ENCODE peak calls at places on chromosome 21, in seven cellular contexts. One of them, this sample, is unnamed. For H3K4me1, the result is how much of the 10 kb centered on the place peaks cover.

GRCh38 chr21:20452935-20453334 is 545.3 kb upstream of the NCAM2 start:
- DNase-seq in GM23338: no peak
- DNase-seq in psoas muscle: no peak
- DNase-seq in left ventricle myocardium inferior: no peak
- DNase-seq in HCT116: no peak
- DNase-seq in tibial nerve: no peak
- DNase-seq in mucosa of descending colon: no peak
- DNase-seq in this sample: no peak

GRCh38 chr21:16193758-16194606 is 464.2 kb downstream of the USP25 start:
- DNase-seq in psoas muscle: peak
- DNase-seq in HCT116: no peak
- DNase-seq in mucosa of descending colon: no peak
- DNase-seq in left ventricle myocardium inferior: peak
- DNase-seq in GM23338: peak
- DNase-seq in tibial nerve: peak
- DNase-seq in this sample: peak

GRCh38 chr21:27269646-27270045 is 302.8 kb upstream of the ADAMTS5 start:
- DNase-seq in tibial nerve: no peak
- DNase-seq in mucosa of descending colon: no peak
- DNase-seq in psoas muscle: no peak
- DNase-seq in GM23338: no peak
- DNase-seq in HCT116: no peak
- DNase-seq in left ventricle myocardium inferior: no peak
- DNase-seq in this sample: no peak

GRCh38 chr21:43322805-43323204 is 104.1 kb downstream of the SIK1 start:
- DNase-seq in GM23338: no peak
- DNase-seq in mucosa of descending colon: no peak
- DNase-seq in HCT116: no peak
- DNase-seq in psoas muscle: no peak
- DNase-seq in left ventricle myocardium inferior: no peak
- DNase-seq in tibial nerve: no peak
- DNase-seq in this sample: no peak

GRCh38 chr21:30168086-30168485 is 1.5 kb upstream of the CLDN17 start:
- DNase-seq in left ventricle myocardium inferior: no peak
- DNase-seq in tibial nerve: no peak
- DNase-seq in psoas muscle: no peak
- DNase-seq in HCT116: no peak
- DNase-seq in mucosa of descending colon: no peak
- DNase-seq in GM23338: no peak
- DNase-seq in this sample: no peak

GRCh38 chr21:30684506-30684905 is 34.1 kb downstream of the KRTAP21-3 start:
- DNase-seq in HCT116: no peak
- DNase-seq in psoas muscle: no peak
- DNase-seq in mucosa of descending colon: no peak
- DNase-seq in GM23338: no peak
- DNase-seq in left ventricle myocardium inferior: no peak
- DNase-seq in tibial nerve: no peak
- DNase-seq in this sample: no peak

GRCh38 chr21:25369524-25370300 is 237.6 kb downstream of the MRPL39 start:
- DNase-seq in GM23338: no peak
- DNase-seq in mucosa of descending colon: no peak
- DNase-seq in left ventricle myocardium inferior: no peak
- DNase-seq in HCT116: no peak
- DNase-seq in psoas muscle: no peak
- DNase-seq in tibial nerve: no peak
- DNase-seq in this sample: no peak

GRCh38 chr21:17976139-17976538 is 157.0 kb upstream of the C21orf91 start:
- DNase-seq in GM23338: no peak
- DNase-seq in left ventricle myocardium inferior: no peak
- DNase-seq in psoas muscle: no peak
- DNase-seq in HCT116: no peak
- DNase-seq in tibial nerve: no peak
- DNase-seq in mucosa of descending colon: no peak
- DNase-seq in this sample: no peak

GRCh38 chr21:25402134-25402957 is 204.9 kb downstream of the MRPL39 start:
- DNase-seq in HCT116: no peak
- DNase-seq in tibial nerve: no peak
- DNase-seq in psoas muscle: no peak
- DNase-seq in mucosa of descending colon: no peak
- DNase-seq in GM23338: no peak
- DNase-seq in left ventricle myocardium inferior: no peak
- DNase-seq in this sample: no peak

GRCh38 chr21:31470896-31471694 is 127.0 kb upstream of the TIAM1 start:
- DNase-seq in tibial nerve: no peak
- DNase-seq in HCT116: no peak
- DNase-seq in mucosa of descending colon: no peak
- DNase-seq in GM23338: peak
- DNase-seq in psoas muscle: no peak
- DNase-seq in left ventricle myocardium inferior: no peak
- DNase-seq in this sample: peak

GRCh38 chr21:31887596-31887920 is 14.7 kb downstream of the HUNK start:
- DNase-seq in mucosa of descending colon: no peak
- DNase-seq in HCT116: no peak
- DNase-seq in left ventricle myocardium inferior: peak
- DNase-seq in psoas muscle: peak
- DNase-seq in GM23338: no peak
- DNase-seq in tibial nerve: no peak
- DNase-seq in this sample: no peak

DNA sequence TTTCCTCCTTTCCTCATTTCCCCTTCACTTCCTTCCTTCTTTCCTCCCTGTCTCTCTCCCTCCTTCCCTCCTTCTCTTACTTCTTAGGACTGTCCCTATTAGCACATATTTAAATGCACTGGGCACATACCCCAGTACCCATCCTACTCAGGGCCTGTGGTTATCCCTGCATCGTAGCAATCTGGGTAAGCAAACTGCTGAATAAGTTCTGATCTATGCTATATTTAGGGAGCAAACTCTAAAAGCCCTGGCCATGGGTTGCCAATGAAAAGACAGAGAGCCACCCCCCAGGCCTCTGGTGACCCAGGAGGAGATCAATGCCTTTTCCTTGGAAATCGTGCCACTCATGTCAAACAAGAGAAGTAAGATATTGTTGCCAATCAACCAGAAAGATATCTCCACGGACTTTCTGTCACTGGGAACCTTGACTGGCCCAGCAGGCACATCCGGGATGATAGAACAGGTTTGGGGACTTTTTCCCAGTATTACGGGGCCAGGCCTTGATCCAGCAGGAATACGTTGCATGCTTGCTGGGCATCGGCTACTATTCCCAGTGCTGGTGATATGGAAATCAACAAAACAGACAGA is 5.4 kb downstream of the FAM3B start:
- DNase-seq in mucosa of descending colon: no peak
- DNase-seq in left ventricle myocardium inferior: no peak
- DNase-seq in HCT116: no peak
- DNase-seq in GM23338: no peak
- DNase-seq in psoas muscle: no peak
- DNase-seq in tibial nerve: no peak
- DNase-seq in this sample: no peak
- H3K4me1 ChIP-seq in mucosa of descending colon: under half
- H3K4me1 ChIP-seq in left ventricle myocardium inferior: under half
- H3K4me1 ChIP-seq in HCT116: under half
- H3K4me1 ChIP-seq in GM23338: under half
- H3K4me1 ChIP-seq in psoas muscle: under half
- H3K4me1 ChIP-seq in tibial nerve: under half
- H3K4me1 ChIP-seq in this sample: under half

DNA sequence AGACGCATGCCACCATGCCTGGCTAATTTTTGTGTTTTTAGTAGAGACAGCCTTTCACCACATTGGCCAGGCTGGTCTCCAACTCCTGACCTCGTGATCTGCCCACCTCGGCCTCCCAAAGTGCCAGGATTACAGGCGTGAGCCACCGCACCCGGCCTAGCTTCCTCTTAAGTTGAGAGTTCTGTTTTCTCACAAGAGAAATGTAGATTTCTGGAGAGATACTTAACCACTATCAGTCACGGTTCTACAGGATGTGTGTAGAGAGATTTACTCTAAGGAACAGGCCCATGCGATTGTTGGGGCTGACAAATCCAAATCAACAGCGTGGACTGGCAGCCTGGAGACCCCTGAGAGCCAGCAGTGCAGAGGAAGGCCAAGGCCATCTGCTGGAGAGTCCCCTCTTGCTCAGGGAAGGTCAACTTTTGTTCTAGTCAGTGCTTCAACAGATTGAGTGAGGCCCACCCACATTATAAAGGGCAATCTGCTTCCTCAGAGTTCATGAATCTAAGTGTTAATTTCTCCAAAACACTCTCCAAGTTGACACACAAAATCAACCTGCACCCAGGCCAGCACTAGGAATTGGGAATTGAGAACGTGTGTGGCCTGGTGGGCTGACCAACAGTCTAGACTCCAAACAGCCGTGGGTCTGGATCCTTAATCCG is 38.7 kb downstream of the CHAF1B start:
- DNase-seq in psoas muscle: no peak
- DNase-seq in tibial nerve: no peak
- DNase-seq in HCT116: no peak
- DNase-seq in mucosa of descending colon: no peak
- DNase-seq in GM23338: no peak
- DNase-seq in left ventricle myocardium inferior: no peak
- DNase-seq in this sample: no peak
- H3K4me1 ChIP-seq in psoas muscle: under half
- H3K4me1 ChIP-seq in tibial nerve: under half
- H3K4me1 ChIP-seq in HCT116: under half
- H3K4me1 ChIP-seq in mucosa of descending colon: under half
- H3K4me1 ChIP-seq in GM23338: under half
- H3K4me1 ChIP-seq in left ventricle myocardium inferior: under half
- H3K4me1 ChIP-seq in this sample: under half

GRCh38 chr21:45300786-45301520 is 13.3 kb upstream of the POFUT2 start:
- DNase-seq in psoas muscle: peak
- DNase-seq in left ventricle myocardium inferior: peak
- DNase-seq in HCT116: no peak
- DNase-seq in GM23338: no peak
- DNase-seq in mucosa of descending colon: peak
- DNase-seq in tibial nerve: no peak
- DNase-seq in this sample: peak
- H3K4me1 ChIP-seq in psoas muscle: under half
- H3K4me1 ChIP-seq in left ventricle myocardium inferior: half or more
- H3K4me1 ChIP-seq in HCT116: under half
- H3K4me1 ChIP-seq in GM23338: under half
- H3K4me1 ChIP-seq in mucosa of descending colon: under half
- H3K4me1 ChIP-seq in tibial nerve: under half
- H3K4me1 ChIP-seq in this sample: under half

DNA sequence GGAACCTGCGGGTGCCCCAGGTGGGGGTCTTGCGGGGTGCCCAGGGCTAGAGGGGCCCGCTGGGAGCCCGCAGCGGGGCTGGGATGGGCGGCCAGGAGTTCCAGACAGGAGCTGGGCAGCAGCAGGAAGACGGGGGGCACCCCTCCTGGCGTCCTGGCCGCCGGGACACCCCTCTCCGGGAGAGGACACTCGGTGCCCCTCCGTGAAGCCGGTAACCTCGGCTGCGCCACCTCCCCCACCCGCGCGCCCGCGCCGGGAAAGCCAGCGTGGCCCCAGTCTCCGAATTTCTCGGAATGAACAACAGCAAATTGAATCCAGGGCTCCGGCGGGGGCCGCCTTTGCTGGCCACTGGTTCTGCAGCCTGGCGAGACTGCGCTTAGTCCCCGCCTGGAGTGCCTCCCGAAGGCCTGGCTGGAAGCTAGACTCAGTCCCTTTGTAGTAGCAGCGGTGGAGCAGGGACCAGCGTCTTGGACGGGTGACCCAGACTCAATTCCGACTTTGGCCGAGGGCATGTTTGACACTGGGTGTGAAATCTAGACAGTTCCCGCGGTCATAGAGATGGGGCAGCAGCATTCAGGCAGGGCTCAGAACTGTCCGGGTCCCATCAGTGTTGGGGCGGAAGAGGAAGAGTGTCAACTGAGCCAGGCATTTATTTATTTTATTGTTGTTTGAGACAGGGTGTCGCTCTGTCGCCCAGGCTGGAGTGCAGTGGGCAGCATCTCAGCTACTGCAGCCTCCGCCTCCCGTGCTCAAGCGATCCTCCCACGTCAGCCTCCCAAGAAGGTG is 766 bp downstream of the IFNGR2 start:
- DNase-seq in psoas muscle: peak
- DNase-seq in left ventricle myocardium inferior: peak
- DNase-seq in mucosa of descending colon: peak
- DNase-seq in GM23338: peak
- DNase-seq in HCT116: no peak
- DNase-seq in tibial nerve: no peak
- DNase-seq in this sample: peak
- H3K4me1 ChIP-seq in psoas muscle: under half
- H3K4me1 ChIP-seq in left ventricle myocardium inferior: under half
- H3K4me1 ChIP-seq in mucosa of descending colon: under half
- H3K4me1 ChIP-seq in GM23338: under half
- H3K4me1 ChIP-seq in HCT116: under half
- H3K4me1 ChIP-seq in tibial nerve: under half
- H3K4me1 ChIP-seq in this sample: half or more

GRCh38 chr21:38467369-38467768 is 30.9 kb downstream of the ERG start:
- DNase-seq in left ventricle myocardium inferior: no peak
- DNase-seq in HCT116: no peak
- DNase-seq in tibial nerve: no peak
- DNase-seq in psoas muscle: no peak
- DNase-seq in mucosa of descending colon: no peak
- DNase-seq in GM23338: no peak
- DNase-seq in this sample: no peak

GRCh38 chr21:38471766-38472165 is 26.5 kb downstream of the ERG start:
- DNase-seq in tibial nerve: no peak
- DNase-seq in HCT116: no peak
- DNase-seq in mucosa of descending colon: no peak
- DNase-seq in psoas muscle: no peak
- DNase-seq in left ventricle myocardium inferior: no peak
- DNase-seq in GM23338: no peak
- DNase-seq in this sample: no peak

GRCh38 chr21:38470762-38471161 is 27.5 kb downstream of the ERG start:
- DNase-seq in GM23338: no peak
- DNase-seq in psoas muscle: no peak
- DNase-seq in HCT116: no peak
- DNase-seq in left ventricle myocardium inferior: no peak
- DNase-seq in mucosa of descending colon: no peak
- DNase-seq in tibial nerve: no peak
- DNase-seq in this sample: no peak

GRCh38 chr21:38467911-38468310 is 30.4 kb downstream of the ERG start:
- DNase-seq in psoas muscle: no peak
- DNase-seq in left ventricle myocardium inferior: no peak
- DNase-seq in GM23338: peak
- DNase-seq in mucosa of descending colon: no peak
- DNase-seq in HCT116: no peak
- DNase-seq in tibial nerve: no peak
- DNase-seq in this sample: no peak

DNA sequence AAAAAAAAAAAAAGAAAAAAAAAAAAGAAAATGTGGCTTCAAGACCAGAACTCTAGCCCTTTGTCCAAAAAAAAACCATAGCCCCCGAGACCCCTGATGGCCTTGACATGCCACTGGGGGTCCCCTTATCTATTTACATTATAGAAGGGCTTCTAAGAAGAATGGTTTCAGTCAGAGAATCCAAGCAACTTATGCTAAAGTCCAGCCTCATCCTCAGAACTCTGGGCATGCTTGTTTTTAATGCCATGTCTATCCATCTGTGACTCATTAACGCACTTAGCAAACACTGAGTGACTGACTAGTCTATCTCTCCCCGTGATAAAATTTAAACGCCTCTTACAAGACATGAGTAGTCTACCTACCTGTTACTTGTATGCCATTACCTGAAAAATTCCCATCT is 29.3 kb downstream of the ERG start:
- DNase-seq in mucosa of descending colon: no peak
- DNase-seq in GM23338: no peak
- DNase-seq in HCT116: no peak
- DNase-seq in psoas muscle: no peak
- DNase-seq in left ventricle myocardium inferior: no peak
- DNase-seq in tibial nerve: no peak
- DNase-seq in this sample: no peak
- H3K4me1 ChIP-seq in mucosa of descending colon: under half
- H3K4me1 ChIP-seq in GM23338: under half
- H3K4me1 ChIP-seq in HCT116: under half
- H3K4me1 ChIP-seq in psoas muscle: under half
- H3K4me1 ChIP-seq in left ventricle myocardium inferior: under half
- H3K4me1 ChIP-seq in tibial nerve: under half
- H3K4me1 ChIP-seq in this sample: under half

GRCh38 chr21:34521561-34521960 is 9.6 kb upstream of the KCNE1 start:
- DNase-seq in left ventricle myocardium inferior: no peak
- DNase-seq in mucosa of descending colon: no peak
- DNase-seq in GM23338: no peak
- DNase-seq in tibial nerve: no peak
- DNase-seq in psoas muscle: no peak
- DNase-seq in HCT116: no peak
- DNase-seq in this sample: no peak
- H3K4me1 ChIP-seq in left ventricle myocardium inferior: half or more
- H3K4me1 ChIP-seq in mucosa of descending colon: under half
- H3K4me1 ChIP-seq in GM23338: under half
- H3K4me1 ChIP-seq in tibial nerve: under half
- H3K4me1 ChIP-seq in psoas muscle: under half
- H3K4me1 ChIP-seq in HCT116: under half
- H3K4me1 ChIP-seq in this sample: under half